ENCODE peak calls at places on chromosomes 3 and 15, in six cellular contexts. L is hepatocyte, O is HCT116, V is MM.1S, P is PC-3, C is neural progenitor cell. U is an unnamed sample.

GRCh38 chr3:46564190-46565112 is 1.7 kb downstream of the LRRC2 start:
- DNase-seq in L (no peak), O (no peak), V (no peak), P (no peak), C (no peak), U (no peak)

GRCh38 chr3:49422379-49423248 is at the start of gene AMT:
- DNase-seq in L (peak), O (no peak), V (no peak), P (no peak), C (peak), U (no peak)

GRCh38 chr3:16474920-16475319 is 38.6 kb downstream of the RFTN1 start:
- DNase-seq in L (no peak), O (no peak), V (no peak), P (no peak), C (no peak), U (no peak)

GRCh38 chr3:14428087-14429067 is 26.0 kb downstream of the SLC6A6 start:
- DNase-seq in L (no peak), O (no peak), V (no peak), P (no peak), C (no peak), U (peak)

GRCh38 chr3:10748040-10748439 is 68.0 kb upstream of the SLC6A11 start:
- DNase-seq in L (no peak), O (no peak), V (no peak), P (no peak), C (no peak), U (no peak)

GRCh38 chr3:141659821-141660597 is 78.1 kb upstream of the RNF7 start:
- DNase-seq in L (peak), O (no peak), V (no peak), P (peak), C (peak), U (no peak)

GRCh38 chr3:127738192-127738840 is 65.6 kb downstream of the ABTB1 start:
- DNase-seq in L (peak), O (no peak), V (no peak), P (peak), C (no peak), U (no peak)

GRCh38 chr3:154334973-154335420 is 10.7 kb upstream of the DHX36 start:
- DNase-seq in L (peak), O (no peak), V (peak), P (peak), C (peak), U (peak)

GRCh38 chr3:159189994-159190669 is 388.3 kb downstream of the MFSD1 start:
- DNase-seq in L (no peak), O (no peak), V (no peak), P (peak), C (no peak), U (no peak)

GRCh38 chr3:188936597-188937107 is 235.1 kb upstream of the TPRG1 start:
- DNase-seq in L (no peak), O (no peak), V (no peak), P (no peak), C (no peak), U (no peak)

GRCh38 chr15:48936666-48937065 is 27.1 kb downstream of the SHC4 start:
- DNase-seq in L (no peak), O (no peak), V (no peak), P (no peak), C (no peak), U (no peak)

GRCh38 chr15:96514607-96515285 is 184.2 kb downstream of the NR2F2 start:
- DNase-seq in L (no peak), O (no peak), V (no peak), P (no peak), C (no peak), U (no peak)

GRCh38 chr3:141877911-141878310 is 1.5 kb downstream of the ATP1B3 start:
- DNase-seq in L (peak), O (no peak), V (no peak), P (peak), C (peak), U (peak)

GRCh38 chr3:184654375-184654774 is 57.5 kb downstream of the MAGEF1 start:
- DNase-seq in L (no peak), O (no peak), V (no peak), P (no peak), C (no peak), U (no peak)

GRCh38 chr15:72604794-72605193 is 49.7 kb upstream of the GOLGA6B start:
- DNase-seq in L (no peak), O (peak), V (no peak), P (no peak), C (peak), U (no peak)

GRCh38 chr15:72599855-72600464 is 54.5 kb upstream of the GOLGA6B start:
- DNase-seq in L (peak), O (peak), V (peak), P (peak), C (peak), U (peak)
- TF ChIP-seq EZH2phosphoT487 in L (no peak), O (no peak), V (no peak), P (no peak), C (no peak), U (no peak)

DNA sequence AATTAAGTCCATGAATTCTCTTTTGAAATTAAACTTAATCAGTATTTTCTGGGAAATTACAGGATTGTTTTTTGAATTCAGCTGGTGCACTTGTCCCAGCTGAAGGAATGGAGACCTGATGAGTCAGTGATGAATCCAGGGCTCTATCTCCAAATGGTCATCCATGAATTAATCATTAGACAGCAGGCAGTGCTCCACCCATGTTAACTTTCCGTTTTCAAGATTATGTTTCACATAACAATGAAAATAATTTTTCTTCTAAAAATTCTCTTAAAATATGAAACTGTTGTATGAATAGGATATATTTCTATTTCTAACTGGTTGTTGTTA is 13.9 kb upstream of the PAQR9 start:
- DNase-seq in L (no peak), O (no peak), V (no peak), P (peak), C (no peak), U (no peak)
- TF ChIP-seq EZH2phosphoT487 in L (no peak), O (no peak), V (no peak), P (no peak), C (no peak), U (no peak)

GRCh38 chr3:67635257-67635656 is 19.2 kb downstream of the SUCLG2 start:
- DNase-seq in L (no peak), O (no peak), V (peak), P (peak), C (no peak), U (no peak)
- TF ChIP-seq EZH2phosphoT487 in L (no peak), O (no peak), V (no peak), P (no peak), C (no peak), U (no peak)

DNA sequence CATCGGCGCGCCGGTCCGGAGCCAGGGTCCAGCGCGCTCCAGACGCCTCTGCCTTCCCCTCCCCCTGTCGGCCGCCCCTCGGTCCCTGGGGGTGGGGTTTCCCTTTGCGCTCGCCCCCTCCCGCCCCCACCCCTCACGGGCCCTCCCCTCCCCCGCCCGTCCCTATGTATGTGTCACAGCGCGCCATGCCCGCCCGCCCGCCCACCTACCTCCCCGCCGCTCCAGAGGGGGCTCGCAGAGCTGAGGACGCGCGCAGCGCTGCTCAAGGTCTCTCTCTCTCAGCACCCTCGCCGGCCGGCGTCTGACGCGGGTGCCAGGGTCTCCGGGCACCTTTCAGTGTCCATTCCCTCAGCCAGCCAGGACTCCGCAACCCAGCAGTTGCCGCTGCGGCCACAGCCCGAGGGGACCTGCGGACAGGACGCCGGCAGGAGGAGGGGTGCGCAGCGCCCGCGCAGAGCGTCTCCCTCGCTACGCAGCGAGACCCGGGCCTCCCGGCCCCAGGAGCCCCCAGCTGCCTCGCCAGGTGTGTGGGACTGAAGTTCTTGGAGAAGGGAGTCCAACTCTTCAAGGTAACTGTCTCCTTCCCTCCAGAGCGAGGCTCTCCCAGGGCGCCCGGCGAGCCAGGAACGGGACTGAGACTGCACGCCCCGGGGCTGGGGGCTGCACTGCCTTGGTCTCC is at the start of gene ACAN:
- DNase-seq in L (peak), O (no peak), V (no peak), P (no peak), C (peak), U (no peak)
- TF ChIP-seq EZH2phosphoT487 in L (no peak), O (no peak), V (no peak), P (no peak), C (no peak), U (no peak)

DNA sequence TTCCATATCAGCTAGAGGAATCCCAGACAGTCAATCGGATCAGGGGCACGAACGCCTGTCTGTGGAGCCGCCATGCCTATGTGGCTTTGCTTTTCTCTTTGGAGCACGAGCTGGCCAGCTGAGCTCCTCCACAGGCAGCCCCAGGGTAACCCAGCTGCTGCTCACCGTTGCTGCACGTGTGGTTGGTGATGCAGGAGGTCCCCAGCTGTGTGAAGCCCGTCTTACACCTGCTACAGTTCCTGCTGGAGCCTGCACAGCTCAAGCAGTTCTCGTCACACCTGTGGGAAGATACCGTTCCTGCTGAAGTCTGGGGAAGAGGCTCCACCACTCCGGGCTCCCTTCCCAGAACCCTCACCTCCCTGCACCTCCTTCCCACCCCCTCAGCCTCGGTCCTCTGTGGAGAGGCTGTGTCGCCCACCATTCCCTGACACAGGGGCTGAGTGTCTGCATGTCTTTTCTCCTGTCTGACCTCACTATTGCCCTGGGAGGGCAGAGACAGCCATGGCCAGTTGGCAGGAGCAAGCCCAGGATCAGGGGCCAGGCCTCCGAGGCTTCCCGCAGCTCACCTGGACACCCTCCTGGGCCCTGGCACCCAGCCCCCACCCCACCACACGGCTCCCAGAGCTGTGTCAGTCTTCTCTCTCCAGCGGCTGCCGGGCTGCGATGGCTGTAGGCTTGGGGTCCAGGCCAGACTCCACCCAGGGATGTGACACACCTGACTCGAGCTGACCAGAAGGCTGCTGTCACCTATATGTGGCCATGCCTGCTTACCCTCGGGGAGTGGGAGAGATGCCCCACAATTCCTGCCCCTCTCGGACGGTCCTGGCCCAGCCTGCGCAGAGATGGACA is 12.2 kb upstream of the SNRPA1 start:
- DNase-seq in L (no peak), O (no peak), V (peak), P (no peak), C (no peak), U (peak)
- TF ChIP-seq EZH2phosphoT487 in L (no peak), O (no peak), V (no peak), P (no peak), C (no peak), U (no peak)

GRCh38 chr15:32987067-32987466 is 207.4 kb downstream of the FMN1 start:
- DNase-seq in L (no peak), O (no peak), V (no peak), P (no peak), C (no peak), U (no peak)

GRCh38 chr15:32986147-32986546 is 208.4 kb downstream of the FMN1 start:
- DNase-seq in L (no peak), O (no peak), V (no peak), P (no peak), C (no peak), U (no peak)

GRCh38 chr15:32991544-32992192 is 202.8 kb downstream of the FMN1 start:
- DNase-seq in L (no peak), O (no peak), V (no peak), P (no peak), C (no peak), U (no peak)

GRCh38 chr15:32993285-32993684 is 201.2 kb downstream of the FMN1 start:
- DNase-seq in L (peak), O (no peak), V (no peak), P (peak), C (peak), U (peak)

DNA sequence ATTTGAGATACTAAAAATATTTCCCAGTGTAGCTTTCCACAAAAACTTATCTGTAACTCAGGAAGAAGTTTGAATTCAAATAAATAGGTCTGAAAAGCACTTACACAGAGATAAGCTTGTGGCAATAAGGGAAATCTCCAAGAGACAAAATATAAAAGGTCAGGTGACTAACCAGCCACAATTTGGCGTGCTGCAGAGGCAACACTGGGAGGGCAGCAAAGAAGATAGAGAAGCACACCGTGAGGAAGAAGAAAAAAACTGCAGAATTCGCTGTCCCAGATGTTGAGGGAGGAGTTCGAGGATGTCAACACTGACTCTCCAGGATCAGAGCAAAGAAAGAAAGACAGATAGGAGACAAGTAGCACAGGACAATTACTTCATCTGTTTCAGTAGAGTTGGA is 204.4 kb downstream of the FMN1 start:
- DNase-seq in L (no peak), O (no peak), V (no peak), P (no peak), C (no peak), U (no peak)
- TF ChIP-seq EZH2phosphoT487 in L (no peak), O (no peak), V (no peak), P (no peak), C (no peak), U (no peak)

GRCh38 chr15:89121414-89121813 is 33.2 kb downstream of the ABHD2 start:
- DNase-seq in L (peak), O (no peak), V (no peak), P (peak), C (no peak), U (no peak)
- TF ChIP-seq EZH2phosphoT487 in L (no peak), O (no peak), V (no peak), P (no peak), C (no peak), U (no peak)

U was measured in OCI-LY7.